ENCODE peak calls at places on chromosomes 1 and 21, in nine cellular contexts. W, D, B, U, K, N, Y, R and J are unnamed samples.

GRCh38 chr1:210092366-210092765 is 140.2 kb upstream of the SERTAD4 start:
- DNase-seq in W (no peak), D (no peak), B (no peak), U (no peak), K (no peak), N (no peak), Y (no peak), R (no peak), J (no peak)

GRCh38 chr1:26827663-26828062 is 1.2 kb downstream of the ZDHHC18 start:
- DNase-seq in W (no peak), D (no peak), B (peak), U (peak), K (no peak), N (no peak), Y (no peak), R (no peak), J (no peak)

GRCh38 chr1:67077593-67077992 is 23.6 kb upstream of the SLC35D1 start:
- DNase-seq in W (no peak), D (no peak), B (no peak), U (no peak), K (no peak), N (no peak), Y (no peak), R (no peak), J (no peak)

GRCh38 chr1:99849413-99849743 is 783 bp upstream of the AGL start:
- DNase-seq in W (peak), D (no peak), B (no peak), U (no peak), K (peak), N (no peak), Y (no peak), R (no peak), J (no peak)

GRCh38 chr1:225886159-225887029 is 2.6 kb downstream of the LEFTY1 start:
- DNase-seq in W (no peak), D (no peak), B (no peak), U (no peak), K (no peak), N (no peak), Y (no peak), R (no peak), J (no peak)

GRCh38 chr21:30984897-30985296 is 53.4 kb downstream of the KRTAP19-8 start:
- DNase-seq in W (no peak), D (no peak), B (no peak), U (no peak), K (no peak), N (no peak), Y (no peak), R (no peak), J (no peak)

GRCh38 chr1:178538192-178538916 is 25.4 kb downstream of the TEX35 start:
- DNase-seq in W (no peak), D (no peak), B (no peak), U (no peak), K (no peak), N (no peak), Y (no peak), R (no peak), J (no peak)

GRCh38 chr21:42103843-42104242 is 32.7 kb downstream of the UMODL1 start:
- DNase-seq in W (no peak), D (no peak), B (no peak), U (no peak), K (no peak), N (no peak), Y (no peak), R (no peak), J (no peak)

GRCh38 chr1:77824083-77824482 is 44.6 kb downstream of the MIGA1 start:
- DNase-seq in W (no peak), D (no peak), B (no peak), U (no peak), K (no peak), N (no peak), Y (no peak), R (peak), J (no peak)

GRCh38 chr1:161038523-161039153 is at the start of gene TSTD1:
- DNase-seq in W (no peak), D (peak), B (peak), U (peak), K (peak), N (no peak), Y (peak), R (no peak), J (peak)

GRCh38 chr1:155913969-155914757 is 3.0 kb upstream of the RIT1 start:
- DNase-seq in W (no peak), D (no peak), B (no peak), U (no peak), K (no peak), N (no peak), Y (no peak), R (peak), J (no peak)

GRCh38 chr1:85447000-85447943 is 17.7 kb downstream of the DDAH1 start:
- DNase-seq in W (no peak), D (no peak), B (no peak), U (no peak), K (no peak), N (no peak), Y (no peak), R (no peak), J (no peak)

GRCh38 chr21:37384416-37384815 is 17.8 kb downstream of the DYRK1A start:
- DNase-seq in W (no peak), D (no peak), B (no peak), U (no peak), K (no peak), N (no peak), Y (no peak), R (no peak), J (no peak)

GRCh38 chr1:246447501-246447900 is 59.6 kb downstream of the SMYD3 start:
- DNase-seq in W (no peak), D (no peak), B (no peak), U (no peak), K (no peak), N (no peak), Y (no peak), R (no peak), J (no peak)

GRCh38 chr21:44426663-44427191 is 28.6 kb upstream of the LRRC3 start:
- DNase-seq in W (no peak), D (peak), B (peak), U (peak), K (no peak), N (no peak), Y (no peak), R (no peak), J (no peak)

GRCh38 chr1:201706109-201706508 is 122.8 kb upstream of the IPO9 start:
- DNase-seq in W (no peak), D (no peak), B (no peak), U (no peak), K (no peak), N (no peak), Y (no peak), R (no peak), J (no peak)

GRCh38 chr1:24018611-24019580 is 38.8 kb upstream of the SRSF10 start:
- DNase-seq in W (no peak), D (peak), B (peak), U (peak), K (peak), N (peak), Y (no peak), R (peak), J (peak)

GRCh38 chr1:236907205-236907604 is 97.0 kb downstream of the MT1HL1 start:
- DNase-seq in W (no peak), D (no peak), B (no peak), U (no peak), K (no peak), N (no peak), Y (no peak), R (no peak), J (no peak)

GRCh38 chr1:77056525-77056924 is 162.7 kb downstream of the PIGK start:
- DNase-seq in W (no peak), D (no peak), B (no peak), U (no peak), K (no peak), N (no peak), Y (no peak), R (no peak), J (no peak)

GRCh38 chr1:193448682-193449461 is 262.5 kb upstream of the B3GALT2 start:
- DNase-seq in W (no peak), D (no peak), B (no peak), U (no peak), K (no peak), N (no peak), Y (no peak), R (no peak), J (no peak)

GRCh38 chr1:44630116-44630515 is 44.2 kb downstream of the TMEM53 start:
- DNase-seq in W (no peak), D (no peak), B (no peak), U (no peak), K (no peak), N (no peak), Y (no peak), R (no peak), J (no peak)

GRCh38 chr1:182713939-182714338 is 29.6 kb upstream of the RGS8 start:
- DNase-seq in W (peak), D (no peak), B (no peak), U (no peak), K (no peak), N (no peak), Y (no peak), R (no peak), J (peak)

GRCh38 chr1:16111771-16112557 is 38.5 kb upstream of the FAM131C start:
- DNase-seq in W (no peak), D (no peak), B (peak), U (no peak), K (no peak), N (no peak), Y (no peak), R (no peak), J (no peak)

GRCh38 chr1:93701619-93702018 is 20.0 kb upstream of the BCAR3 start:
- DNase-seq in W (no peak), D (peak), B (no peak), U (peak), K (no peak), N (no peak), Y (no peak), R (peak), J (no peak)

GRCh38 chr1:116834605-116835004 is 75.1 kb upstream of the PTGFRN start:
- DNase-seq in W (no peak), D (no peak), B (no peak), U (no peak), K (no peak), N (no peak), Y (no peak), R (no peak), J (no peak)

GRCh38 chr21:28272272-28272992 is 720.2 kb downstream of the LTN1 start:
- DNase-seq in W (no peak), D (no peak), B (no peak), U (no peak), K (no peak), N (no peak), Y (no peak), R (no peak), J (no peak)

GRCh38 chr21:27796106-27796505 is 829.2 kb upstream of the ADAMTS5 start:
- DNase-seq in W (no peak), D (no peak), B (no peak), U (no peak), K (no peak), N (no peak), Y (no peak), R (peak), J (no peak)

GRCh38 chr1:40090652-40091355 is 6.2 kb downstream of the PPT1 start:
- DNase-seq in W (no peak), D (no peak), B (no peak), U (no peak), K (no peak), N (no peak), Y (no peak), R (no peak), J (no peak)

GRCh38 chr1:39348278-39348677 is 143.2 kb upstream of the BMP8A start:
- DNase-seq in W (no peak), D (no peak), B (no peak), U (no peak), K (no peak), N (no peak), Y (no peak), R (no peak), J (no peak)

GRCh38 chr1:231929311-231929710 is 302.7 kb downstream of the DISC1 start:
- DNase-seq in W (no peak), D (no peak), B (no peak), U (no peak), K (peak), N (no peak), Y (no peak), R (no peak), J (no peak)

GRCh38 chr1:33055210-33055991 is 18.7 kb upstream of the AK2 start:
- DNase-seq in W (peak), D (peak), B (peak), U (peak), K (peak), N (peak), Y (no peak), R (peak), J (peak)

GRCh38 chr1:65572701-65573421 is 152.4 kb downstream of the LEPR start:
- DNase-seq in W (no peak), D (no peak), B (no peak), U (no peak), K (no peak), N (no peak), Y (no peak), R (no peak), J (no peak)

GRCh38 chr1:3710251-3710650 is 42.0 kb upstream of the CCDC27 start:
- DNase-seq in W (no peak), D (no peak), B (no peak), U (no peak), K (no peak), N (no peak), Y (no peak), R (no peak), J (no peak)

GRCh38 chr1:57550092-57550491 is 126.2 kb upstream of the DAB1 start:
- DNase-seq in W (peak), D (no peak), B (no peak), U (no peak), K (no peak), N (no peak), Y (no peak), R (no peak), J (no peak)

GRCh38 chr1:228555074-228555989 is 68.2 kb downstream of the RNF187 start:
- DNase-seq in W (peak), D (no peak), B (peak), U (peak), K (no peak), N (no peak), Y (no peak), R (no peak), J (no peak)